ENCODE peak calls at places on chromosome X, in four cellular contexts. N is WTC11, R is HepG2, Z is HEK293T. S is an unnamed sample.

GRCh38 chrX:102345916-102346315 is 93.9 kb downstream of the NXF2B start:
- DNase-seq in R (peak; percentile 6), Z (peak; percentile 68), N (peak; percentile 70), S (peak; percentile 44)

GRCh38 chrX:1336331-1337143 is at the start of gene IL3RA:
- DNase-seq in Z (no peak), N (no peak), R (no peak), S (no peak)

GRCh38 chrX:120839506-120839905 is 36.2 kb downstream of the CT47B1 start:
- DNase-seq in R (no peak), N (no peak), Z (no peak), S (no peak)

GRCh38 chrX:133776072-133776471 is 209.3 kb downstream of the GPC3 start:
- DNase-seq in N (peak; percentile 71), R (no peak), Z (peak; percentile 57), S (peak; percentile 15)

GRCh38 chrX:68828740-68829593 is at the start of gene EFNB1:
- DNase-seq in Z (peak; percentile 85), R (peak; percentile 86), N (peak; percentile 87), S (peak; percentile 70)

GRCh38 chrX:53716328-53717088 is 30.0 kb upstream of the HUWE1 start:
- DNase-seq in R (no peak), N (no peak), Z (no peak), S (no peak)

GRCh38 chrX:150456941-150457340 is 93.8 kb downstream of the MAMLD1 start:
- DNase-seq in Z (no peak), N (no peak), R (no peak), S (no peak)

GRCh38 chrX:72128881-72129280 is 2.8 kb downstream of the RTL5 start:
- DNase-seq in N (peak; percentile 55), Z (peak; percentile 62), R (peak; percentile 0), S (no peak)

GRCh38 chrX:134406230-134406794 is 53.7 kb upstream of the HPRT1 start:
- DNase-seq in R (no peak), N (no peak), Z (no peak), S (peak; percentile 40)

GRCh38 chrX:107561468-107562215 is 66.7 kb upstream of the PRPS1 start:
- DNase-seq in Z (no peak), N (peak; percentile 28), R (no peak), S (no peak)

GRCh38 chrX:69065451-69065850 is 99.8 kb downstream of the PJA1 start:
- DNase-seq in Z (no peak), R (no peak), N (no peak), S (no peak)

GRCh38 chrX:65689377-65689776 is 21.9 kb downstream of the MSN start:
- DNase-seq in N (no peak), Z (no peak), R (no peak), S (no peak)

GRCh38 chrX:44012484-44013096 is 39.4 kb upstream of the NDP start:
- DNase-seq in N (no peak), Z (no peak), R (no peak), S (no peak)

GRCh38 chrX:108582151-108582550 is 142.5 kb downstream of the COL4A5 start:
- DNase-seq in R (peak; percentile 2), Z (no peak), N (no peak), S (no peak)

GRCh38 chrX:2345562-2345961 is 155.2 kb downstream of the DHRSX start:
- DNase-seq in R (no peak), N (no peak), Z (no peak), S (no peak)

GRCh38 chrX:865422-865821 is 234.8 kb downstream of the SHOX start:
- DNase-seq in Z (no peak), N (no peak), R (no peak), S (no peak)

GRCh38 chrX:10414872-10415703 is 205.3 kb downstream of the MID1 start:
- DNase-seq in R (no peak), N (no peak), Z (no peak), S (no peak)

GRCh38 chrX:9172451-9172850 is 138.5 kb upstream of the FAM9B start:
- DNase-seq in R (no peak), N (no peak), Z (no peak), S (no peak)

GRCh38 chrX:11533211-11533651 is 132.5 kb downstream of the ARHGAP6 start:
- DNase-seq in R (peak; percentile 68), Z (peak; percentile 35), N (no peak), S (peak; percentile 66)

GRCh38 chrX:109274806-109275205 is 207.1 kb downstream of the GUCY2F start:
- DNase-seq in R (no peak), Z (no peak), N (no peak), S (no peak)

GRCh38 chrX:48794340-48794920 is 7.4 kb upstream of the HDAC6 start:
- DNase-seq in R (no peak), Z (no peak), N (no peak), S (peak; percentile 71)

DNA sequence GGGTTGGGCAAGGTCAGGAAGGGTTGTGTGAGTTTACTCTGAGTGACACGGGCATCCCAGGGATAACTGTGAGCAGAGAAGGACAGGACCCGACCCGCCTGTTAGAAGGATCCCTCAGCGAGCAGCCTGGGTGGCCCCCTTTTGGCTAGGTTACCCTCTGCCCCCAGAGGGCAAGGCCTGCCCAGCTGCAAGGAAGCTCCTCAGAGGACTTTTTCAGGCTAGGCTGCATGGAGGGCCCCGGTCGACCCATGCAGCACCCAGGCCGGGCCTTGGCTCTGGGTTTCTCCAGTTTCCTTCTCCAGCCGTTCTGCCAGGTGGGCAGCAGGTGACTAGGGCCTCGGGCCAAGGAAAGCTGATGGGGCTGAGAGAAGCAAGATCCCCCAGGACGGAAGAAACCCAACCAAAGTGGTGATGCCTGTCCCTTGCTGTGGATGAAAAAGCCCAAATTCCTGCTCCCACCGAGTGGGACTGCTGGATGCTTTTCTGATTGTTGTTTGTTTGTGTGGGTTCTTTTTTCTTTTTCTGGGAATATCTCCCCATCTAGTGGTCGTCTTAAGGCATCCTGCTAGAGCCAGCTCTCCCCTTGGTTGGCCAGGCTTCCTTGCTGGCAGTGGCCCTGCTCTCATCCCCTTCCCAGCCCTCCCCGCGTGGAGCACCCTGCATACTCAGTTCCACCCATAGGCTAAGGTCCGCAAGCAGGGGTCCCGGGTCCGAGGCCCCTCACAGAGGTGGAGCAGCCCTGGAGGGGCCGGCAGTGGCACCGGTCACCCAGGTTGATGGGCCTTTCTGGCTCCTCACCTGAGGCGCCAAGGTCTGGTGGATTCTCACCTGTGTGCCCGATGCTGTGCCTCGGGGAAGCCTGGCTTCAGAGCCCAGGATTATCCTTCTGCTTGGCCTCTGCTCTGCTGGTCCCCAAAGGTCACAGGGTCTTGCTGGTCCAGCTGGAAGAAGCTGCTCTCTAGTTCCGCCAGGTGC is 1.8 kb downstream of the ZFP92 start:
- DNase-seq in Z (no peak), N (no peak), R (no peak), S (no peak)
- TF ChIP-seq SP1 in Z (no peak), N (no peak), R (no peak), S (no peak)

GRCh38 chrX:38803609-38804480 is 2.6 kb downstream of the MID1IP1 start:
- DNase-seq in N (peak; percentile 88), R (peak; percentile 72), Z (peak; percentile 65), S (peak; percentile 91)

GRCh38 chrX:38806054-38806389 is 4.8 kb downstream of the MID1IP1 start:
- DNase-seq in N (no peak), Z (no peak), R (no peak), S (peak; percentile 26)

GRCh38 chrX:38806875-38807601 is 5.8 kb downstream of the MID1IP1 start:
- DNase-seq in R (peak; percentile 13), Z (no peak), N (no peak), S (no peak)

GRCh38 chrX:38804481-38805293 is 3.4 kb downstream of the MID1IP1 start:
- DNase-seq in Z (peak; percentile 10), R (no peak), N (peak; percentile 12), S (no peak)

DNA sequence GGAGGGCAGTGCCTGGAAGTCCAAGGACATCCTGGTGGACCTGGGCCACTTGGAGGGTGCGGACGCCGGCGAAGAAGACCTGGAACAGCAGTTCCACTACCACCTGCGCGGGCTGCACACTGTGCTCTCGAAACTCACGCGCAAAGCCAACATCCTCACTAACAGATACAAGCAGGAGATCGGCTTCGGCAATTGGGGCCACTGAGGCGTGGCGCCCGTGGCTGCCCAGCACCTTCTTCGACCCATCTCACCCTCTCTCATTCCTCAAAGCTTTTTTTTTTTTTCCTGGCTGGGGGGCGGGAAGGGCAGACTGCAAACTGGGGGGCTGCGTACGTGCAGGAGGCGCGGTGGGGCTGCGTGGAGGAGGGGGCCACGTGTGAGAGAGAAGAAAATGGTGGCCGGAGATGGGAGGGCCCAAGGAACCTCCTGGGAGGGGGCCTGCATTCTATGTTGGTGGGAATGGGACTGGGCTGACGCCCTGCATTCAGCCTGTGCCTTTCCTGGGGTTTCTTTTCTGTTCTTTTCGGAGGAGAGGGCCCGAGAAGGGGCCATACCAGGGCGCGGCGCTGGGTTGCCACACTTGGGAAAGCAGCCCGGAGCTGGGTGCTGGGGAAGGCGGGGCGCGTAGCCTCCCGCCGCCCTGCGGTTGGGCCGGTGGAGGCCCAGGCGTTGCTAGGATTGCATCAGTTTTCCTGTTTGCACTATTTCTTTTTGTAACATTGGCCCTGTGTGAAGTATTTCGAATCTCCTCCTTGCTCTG is 4.2 kb downstream of the MID1IP1 start:
- DNase-seq in Z (peak; percentile 41), R (peak; percentile 56), N (peak; percentile 25), S (peak; percentile 19)
- TF ChIP-seq SP1 in Z (no peak), R (no peak), N (no peak), S (peak; percentile 28)

GRCh38 chrX:118255921-118256320 is 90.0 kb upstream of the WDR44 start:
- DNase-seq in Z (no peak), R (no peak), N (no peak), S (no peak)

GRCh38 chrX:118259213-118259612 is 86.7 kb upstream of the WDR44 start:
- DNase-seq in R (no peak), N (no peak), Z (no peak), S (no peak)

GRCh38 chrX:118257781-118258180 is 88.1 kb upstream of the WDR44 start:
- DNase-seq in R (no peak), N (no peak), Z (no peak), S (no peak)

GRCh38 chrX:118261136-118261535 is 84.8 kb upstream of the WDR44 start:
- DNase-seq in N (no peak), Z (no peak), R (no peak), S (no peak)
- TF ChIP-seq SP1 in N (no peak), Z (no peak), R (no peak), S (no peak)

DNA sequence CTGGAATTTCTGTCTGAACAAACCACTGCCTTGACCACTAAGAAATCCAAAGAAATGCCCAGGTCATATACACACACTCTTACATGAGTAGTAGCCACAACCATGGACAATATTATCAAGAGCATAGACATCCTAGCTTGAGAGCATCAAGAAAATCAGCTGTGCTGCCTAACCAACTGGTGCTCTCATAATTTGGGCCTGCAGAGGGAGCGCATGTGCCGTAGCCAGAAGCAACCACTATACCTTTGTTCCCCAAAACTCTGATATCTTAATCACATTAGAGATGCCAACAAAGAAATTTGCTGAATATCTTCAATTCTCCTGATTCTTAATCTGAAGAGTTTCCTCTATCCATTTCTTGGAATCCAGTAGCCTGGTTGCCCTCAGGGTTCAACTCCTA is 163.6 kb downstream of the ZNF674 start:
- DNase-seq in N (peak; percentile 30), Z (peak; percentile 14), R (peak; percentile 6), S (no peak)
- TF ChIP-seq SP1 in N (no peak), Z (no peak), R (no peak), S (no peak)

DNA sequence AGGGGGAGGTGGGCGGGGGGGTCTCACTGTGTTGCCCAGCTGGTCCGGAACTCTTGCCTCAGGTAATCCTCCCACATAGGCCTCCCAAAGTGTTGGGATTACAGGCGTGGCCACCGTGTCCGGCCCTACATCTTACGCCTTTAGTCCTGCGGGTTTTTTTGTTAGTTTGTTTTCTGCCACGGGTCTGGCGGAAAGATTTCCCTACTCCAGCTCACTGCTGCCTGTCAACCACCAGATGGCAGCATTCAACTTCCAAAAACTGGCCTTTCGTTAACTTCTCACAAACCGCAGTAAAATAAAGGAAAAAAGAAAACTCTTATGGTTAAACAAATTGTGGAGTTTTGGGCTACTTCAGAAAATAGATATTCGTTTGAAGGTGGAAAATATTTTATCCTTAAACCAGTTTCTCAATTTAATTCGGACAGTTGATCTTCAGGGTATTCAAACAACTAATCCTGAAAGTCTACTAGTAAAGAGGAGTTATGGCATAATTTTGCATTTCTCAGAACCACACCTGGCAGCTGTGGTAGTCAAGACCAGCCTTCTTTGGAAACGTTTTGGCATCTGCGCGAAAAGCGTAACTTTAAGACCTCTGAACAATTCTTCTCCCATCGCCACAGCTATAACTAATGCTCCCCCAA is 41.1 kb downstream of the LUZP4 start:
- DNase-seq in N (peak; percentile 18), R (peak; percentile 36), Z (peak; percentile 80), S (peak; percentile 41)
- TF ChIP-seq SP1 in N (no peak), R (no peak), Z (no peak), S (no peak)

S was measured in K562.